ENCODE peak calls at places on chromosomes 5 and 9, in six cellular contexts. E, W, D, Y, B and H are unnamed samples.
A peak's percentile ranks its signal among the peaks of the same experiment; 100 is the strongest.

GRCh38 chr5:180098991-180099732 is 27.6 kb upstream of the RNF130 start:
- DNase-seq in B (no peak), Y (no peak), D (no peak), W (no peak), E (no peak), H (no peak)

GRCh38 chr5:37844004-37844403 is 4.2 kb upstream of the GDNF start:
- DNase-seq in Y (no peak), E (no peak), D (no peak), B (no peak), W (no peak), H (no peak)

GRCh38 chr9:89882876-89883275 is 278.1 kb downstream of the GADD45G start:
- DNase-seq in D (no peak), E (no peak), W (no peak), B (no peak), Y (no peak), H (no peak)

GRCh38 chr9:34070601-34071340 is 22.1 kb upstream of the UBAP2 start:
- DNase-seq in Y (no peak), B (no peak), W (no peak), D (no peak), E (no peak), H (no peak)

GRCh38 chr9:131621551-131622321 is 76.4 kb downstream of the PRRT1B start:
- DNase-seq in B (no peak), W (no peak), E (no peak), D (no peak), Y (peak; percentile 63), H (no peak)

GRCh38 chr9:129343697-129344375 is 165.8 kb upstream of the IER5L start:
- DNase-seq in D (no peak), Y (no peak), B (no peak), E (no peak), W (no peak), H (no peak)

GRCh38 chr5:88113429-88113828 is 155.2 kb downstream of the TMEM161B start:
- DNase-seq in Y (no peak), E (no peak), W (no peak), B (no peak), D (no peak), H (no peak)

GRCh38 chr5:141914154-141914743 is 9.4 kb upstream of the DELE1 start:
- DNase-seq in E (no peak), W (peak; percentile 41), B (no peak), Y (peak; percentile 71), D (peak; percentile 19), H (peak; percentile 7)

GRCh38 chr9:116490321-116490720 is 196.8 kb upstream of the TRIM32 start:
- DNase-seq in B (no peak), W (no peak), E (no peak), D (no peak), Y (no peak), H (no peak)

GRCh38 chr9:73573235-73573634 is 421.6 kb downstream of the ANXA1 start:
- DNase-seq in D (no peak), E (peak; percentile 64), B (no peak), W (no peak), Y (no peak), H (no peak)

GRCh38 chr5:132714456-132715307 is 22.7 kb downstream of the KIF3A start:
- DNase-seq in D (no peak), E (no peak), Y (peak; percentile 3), W (no peak), B (no peak), H (no peak)

GRCh38 chr5:122404653-122405362 is 92.8 kb downstream of the SNCAIP start:
- DNase-seq in B (no peak), W (no peak), E (no peak), Y (no peak), D (no peak), H (no peak)